ENCODE peak calls at places on chromosomes 2 and 18, in seven cellular contexts. One of them, this sample, is unnamed.

GRCh38 chr2:240237609-240238151 is 97.2 kb upstream of the OTOS start:
- DNase-seq in astrocyte of the spinal cord: peak
- DNase-seq in GM06990: no peak
- DNase-seq in GM12865: no peak
- DNase-seq in spleen: peak
- DNase-seq in esophagus muscularis mucosa: no peak
- DNase-seq in GM23338: no peak
- DNase-seq in this sample: peak

GRCh38 chr18:65322895-65323294 is 427.9 kb upstream of the CDH7 start:
- DNase-seq in astrocyte of the spinal cord: no peak
- DNase-seq in GM06990: no peak
- DNase-seq in GM12865: no peak
- DNase-seq in spleen: no peak
- DNase-seq in esophagus muscularis mucosa: no peak
- DNase-seq in GM23338: peak
- DNase-seq in this sample: no peak

GRCh38 chr18:39453882-39454281 is 1888.3 kb upstream of the CELF4 start:
- DNase-seq in astrocyte of the spinal cord: peak
- DNase-seq in GM06990: no peak
- DNase-seq in GM12865: no peak
- DNase-seq in spleen: no peak
- DNase-seq in esophagus muscularis mucosa: no peak
- DNase-seq in GM23338: no peak
- DNase-seq in this sample: peak

GRCh38 chr2:192194866-192195547 is at the start of gene TMEFF2:
- DNase-seq in astrocyte of the spinal cord: peak
- DNase-seq in GM06990: peak
- DNase-seq in GM12865: peak
- DNase-seq in spleen: peak
- DNase-seq in esophagus muscularis mucosa: no peak
- DNase-seq in GM23338: peak
- DNase-seq in this sample: peak

GRCh38 chr18:2948038-2948437 is 64.9 kb downstream of the LPIN2 start:
- DNase-seq in astrocyte of the spinal cord: peak
- DNase-seq in GM06990: no peak
- DNase-seq in GM12865: no peak
- DNase-seq in spleen: no peak
- DNase-seq in esophagus muscularis mucosa: no peak
- DNase-seq in GM23338: peak
- DNase-seq in this sample: no peak

GRCh38 chr2:62014102-62014501 is 108.6 kb downstream of the COMMD1 start:
- DNase-seq in astrocyte of the spinal cord: peak
- DNase-seq in GM06990: no peak
- DNase-seq in GM12865: no peak
- DNase-seq in spleen: no peak
- DNase-seq in esophagus muscularis mucosa: no peak
- DNase-seq in GM23338: peak
- DNase-seq in this sample: peak

GRCh38 chr18:13540783-13541182 is 185.6 kb downstream of the FAM210A start:
- DNase-seq in astrocyte of the spinal cord: no peak
- DNase-seq in GM06990: no peak
- DNase-seq in GM12865: no peak
- DNase-seq in spleen: no peak
- DNase-seq in esophagus muscularis mucosa: no peak
- DNase-seq in GM23338: no peak
- DNase-seq in this sample: no peak

GRCh38 chr2:85288244-85288725 is 39.5 kb downstream of the TGOLN2 start:
- DNase-seq in astrocyte of the spinal cord: peak
- DNase-seq in GM06990: no peak
- DNase-seq in GM12865: no peak
- DNase-seq in spleen: no peak
- DNase-seq in esophagus muscularis mucosa: no peak
- DNase-seq in GM23338: peak
- DNase-seq in this sample: no peak

GRCh38 chr18:9712130-9712577 is 4.1 kb downstream of the RAB31 start:
- DNase-seq in astrocyte of the spinal cord: no peak
- DNase-seq in GM06990: no peak
- DNase-seq in GM12865: peak
- DNase-seq in spleen: no peak
- DNase-seq in esophagus muscularis mucosa: no peak
- DNase-seq in GM23338: no peak
- DNase-seq in this sample: no peak

GRCh38 chr2:31004252-31004651 is 134.0 kb downstream of the GALNT14 start:
- DNase-seq in astrocyte of the spinal cord: no peak
- DNase-seq in GM06990: no peak
- DNase-seq in GM12865: no peak
- DNase-seq in spleen: no peak
- DNase-seq in esophagus muscularis mucosa: no peak
- DNase-seq in GM23338: no peak
- DNase-seq in this sample: no peak

GRCh38 chr18:55316615-55317184 is 271.3 kb downstream of the TCF4 start:
- DNase-seq in astrocyte of the spinal cord: no peak
- DNase-seq in GM06990: no peak
- DNase-seq in GM12865: no peak
- DNase-seq in spleen: no peak
- DNase-seq in esophagus muscularis mucosa: no peak
- DNase-seq in GM23338: no peak
- DNase-seq in this sample: no peak
- H3K4me3 ChIP-seq in astrocyte of the spinal cord: no peak
- H3K4me3 ChIP-seq in GM06990: peak
- H3K4me3 ChIP-seq in GM12865: peak
- H3K4me3 ChIP-seq in spleen: no peak
- H3K4me3 ChIP-seq in esophagus muscularis mucosa: no peak
- H3K4me3 ChIP-seq in GM23338: no peak
- H3K4me3 ChIP-seq in this sample: no peak

GRCh38 chr2:227578642-227579041 is 20.1 kb upstream of the SCYGR2 start:
- DNase-seq in astrocyte of the spinal cord: no peak
- DNase-seq in GM06990: no peak
- DNase-seq in GM12865: no peak
- DNase-seq in spleen: no peak
- DNase-seq in esophagus muscularis mucosa: no peak
- DNase-seq in GM23338: no peak
- DNase-seq in this sample: no peak

GRCh38 chr2:227576812-227577211 is 21.9 kb upstream of the SCYGR2 start:
- DNase-seq in astrocyte of the spinal cord: no peak
- DNase-seq in GM06990: no peak
- DNase-seq in GM12865: no peak
- DNase-seq in spleen: no peak
- DNase-seq in esophagus muscularis mucosa: no peak
- DNase-seq in GM23338: no peak
- DNase-seq in this sample: no peak

GRCh38 chr2:227582369-227582768 is 16.3 kb upstream of the SCYGR2 start:
- DNase-seq in astrocyte of the spinal cord: no peak
- DNase-seq in GM06990: no peak
- DNase-seq in GM12865: no peak
- DNase-seq in spleen: no peak
- DNase-seq in esophagus muscularis mucosa: no peak
- DNase-seq in GM23338: no peak
- DNase-seq in this sample: no peak

GRCh38 chr2:227576110-227576509 is 22.6 kb upstream of the SCYGR2 start:
- DNase-seq in astrocyte of the spinal cord: no peak
- DNase-seq in GM06990: no peak
- DNase-seq in GM12865: no peak
- DNase-seq in spleen: no peak
- DNase-seq in esophagus muscularis mucosa: no peak
- DNase-seq in GM23338: no peak
- DNase-seq in this sample: no peak

DNA sequence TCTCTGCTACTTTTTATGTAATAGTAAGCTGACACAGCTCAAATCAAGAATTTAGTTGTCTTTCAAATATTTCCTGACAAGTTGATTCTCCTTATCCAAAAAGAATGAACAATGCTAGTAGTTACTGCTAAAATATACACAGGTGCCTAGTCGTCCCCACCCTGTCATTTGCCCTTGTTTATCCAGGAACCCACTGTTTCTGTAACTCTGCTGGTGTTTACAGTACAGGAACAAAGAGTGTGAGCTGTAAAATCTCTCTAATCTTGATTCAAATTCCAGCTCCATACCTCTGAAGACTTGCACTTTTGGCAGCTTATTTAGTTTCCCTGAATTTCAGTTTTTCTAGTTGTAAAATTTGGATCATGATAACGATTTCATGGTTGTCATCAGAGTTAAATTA is 21.1 kb upstream of the SCYGR2 start:
- DNase-seq in astrocyte of the spinal cord: no peak
- DNase-seq in GM06990: no peak
- DNase-seq in GM12865: no peak
- DNase-seq in spleen: no peak
- DNase-seq in esophagus muscularis mucosa: no peak
- DNase-seq in GM23338: no peak
- DNase-seq in this sample: no peak
- H3K4me3 ChIP-seq in astrocyte of the spinal cord: no peak
- H3K4me3 ChIP-seq in GM06990: no peak
- H3K4me3 ChIP-seq in GM12865: no peak
- H3K4me3 ChIP-seq in spleen: no peak
- H3K4me3 ChIP-seq in esophagus muscularis mucosa: no peak
- H3K4me3 ChIP-seq in GM23338: no peak
- H3K4me3 ChIP-seq in this sample: no peak

GRCh38 chr2:202642567-202642966 is 7.8 kb downstream of the FAM117B start:
- DNase-seq in astrocyte of the spinal cord: no peak
- DNase-seq in GM06990: no peak
- DNase-seq in GM12865: no peak
- DNase-seq in spleen: no peak
- DNase-seq in esophagus muscularis mucosa: no peak
- DNase-seq in GM23338: no peak
- DNase-seq in this sample: no peak
- H3K4me3 ChIP-seq in astrocyte of the spinal cord: no peak
- H3K4me3 ChIP-seq in GM06990: no peak
- H3K4me3 ChIP-seq in GM12865: no peak
- H3K4me3 ChIP-seq in spleen: no peak
- H3K4me3 ChIP-seq in esophagus muscularis mucosa: no peak
- H3K4me3 ChIP-seq in GM23338: no peak
- H3K4me3 ChIP-seq in this sample: no peak

GRCh38 chr2:950627-950992 is at the start of gene SNTG2:
- DNase-seq in astrocyte of the spinal cord: no peak
- DNase-seq in GM06990: no peak
- DNase-seq in GM12865: no peak
- DNase-seq in spleen: peak
- DNase-seq in esophagus muscularis mucosa: peak
- DNase-seq in GM23338: peak
- DNase-seq in this sample: peak

GRCh38 chr2:949384-949893 is 1.2 kb upstream of the SNTG2 start:
- DNase-seq in astrocyte of the spinal cord: no peak
- DNase-seq in GM06990: no peak
- DNase-seq in GM12865: no peak
- DNase-seq in spleen: no peak
- DNase-seq in esophagus muscularis mucosa: peak
- DNase-seq in GM23338: peak
- DNase-seq in this sample: no peak

GRCh38 chr2:951224-952006 is 766 bp downstream of the SNTG2 start:
- DNase-seq in astrocyte of the spinal cord: no peak
- DNase-seq in GM06990: no peak
- DNase-seq in GM12865: no peak
- DNase-seq in spleen: peak
- DNase-seq in esophagus muscularis mucosa: peak
- DNase-seq in GM23338: peak
- DNase-seq in this sample: no peak

GRCh38 chr2:953408-953807 is 2.8 kb downstream of the SNTG2 start:
- DNase-seq in astrocyte of the spinal cord: no peak
- DNase-seq in GM06990: no peak
- DNase-seq in GM12865: no peak
- DNase-seq in spleen: no peak
- DNase-seq in esophagus muscularis mucosa: peak
- DNase-seq in GM23338: no peak
- DNase-seq in this sample: no peak

GRCh38 chr2:949894-950626 is 589 bp upstream of the SNTG2 start:
- DNase-seq in astrocyte of the spinal cord: no peak
- DNase-seq in GM06990: no peak
- DNase-seq in GM12865: no peak
- DNase-seq in spleen: peak
- DNase-seq in esophagus muscularis mucosa: peak
- DNase-seq in GM23338: peak
- DNase-seq in this sample: no peak
- H3K4me3 ChIP-seq in astrocyte of the spinal cord: peak
- H3K4me3 ChIP-seq in GM06990: peak
- H3K4me3 ChIP-seq in GM12865: no peak
- H3K4me3 ChIP-seq in spleen: peak
- H3K4me3 ChIP-seq in esophagus muscularis mucosa: peak
- H3K4me3 ChIP-seq in GM23338: peak
- H3K4me3 ChIP-seq in this sample: peak

GRCh38 chr2:233062447-233062842 is 2.3 kb downstream of the INPP5D start:
- DNase-seq in astrocyte of the spinal cord: no peak
- DNase-seq in GM06990: no peak
- DNase-seq in GM12865: no peak
- DNase-seq in spleen: peak
- DNase-seq in esophagus muscularis mucosa: no peak
- DNase-seq in GM23338: no peak
- DNase-seq in this sample: no peak

GRCh38 chr2:233061591-233062446 is 1.7 kb downstream of the INPP5D start:
- DNase-seq in astrocyte of the spinal cord: peak
- DNase-seq in GM06990: peak
- DNase-seq in GM12865: peak
- DNase-seq in spleen: peak
- DNase-seq in esophagus muscularis mucosa: no peak
- DNase-seq in GM23338: peak
- DNase-seq in this sample: peak

GRCh38 chr2:233059797-233060499 is at the start of gene INPP5D:
- DNase-seq in astrocyte of the spinal cord: no peak
- DNase-seq in GM06990: peak
- DNase-seq in GM12865: peak
- DNase-seq in spleen: peak
- DNase-seq in esophagus muscularis mucosa: no peak
- DNase-seq in GM23338: no peak
- DNase-seq in this sample: no peak

GRCh38 chr2:233060500-233061006 is 411 bp downstream of the INPP5D start:
- DNase-seq in astrocyte of the spinal cord: no peak
- DNase-seq in GM06990: no peak
- DNase-seq in GM12865: no peak
- DNase-seq in spleen: no peak
- DNase-seq in esophagus muscularis mucosa: no peak
- DNase-seq in GM23338: no peak
- DNase-seq in this sample: no peak

DNA sequence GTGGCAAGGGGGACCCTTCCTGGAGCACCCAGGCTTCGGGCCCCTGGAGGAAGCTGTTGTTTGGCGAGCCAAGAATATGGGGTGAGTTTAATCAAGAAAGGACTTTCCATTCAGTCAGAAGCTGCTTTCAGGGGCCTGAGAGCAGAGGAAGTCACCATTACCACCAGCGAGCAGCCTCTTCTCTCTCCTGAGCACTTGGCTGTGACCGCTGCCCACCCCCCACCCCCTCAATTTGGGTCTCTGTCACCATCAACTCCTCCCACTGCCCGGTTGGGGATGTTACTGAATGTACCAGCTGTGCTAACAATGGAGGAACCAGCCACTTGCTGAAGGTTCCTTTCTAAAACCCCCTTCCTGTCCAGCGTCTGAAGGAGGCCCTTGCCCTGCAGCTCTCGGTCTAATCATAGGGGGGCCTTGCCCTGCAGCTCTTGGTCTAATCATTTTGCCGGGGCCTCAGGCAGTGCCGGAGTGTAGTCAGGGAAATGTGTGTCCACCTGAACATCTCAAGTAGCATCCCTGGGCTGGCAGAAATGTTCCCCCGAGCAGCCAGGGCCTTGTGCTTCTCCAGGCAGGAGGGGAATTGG is 957 bp downstream of the INPP5D start:
- DNase-seq in astrocyte of the spinal cord: no peak
- DNase-seq in GM06990: peak
- DNase-seq in GM12865: peak
- DNase-seq in spleen: peak
- DNase-seq in esophagus muscularis mucosa: no peak
- DNase-seq in GM23338: no peak
- DNase-seq in this sample: no peak
- H3K4me3 ChIP-seq in astrocyte of the spinal cord: no peak
- H3K4me3 ChIP-seq in GM06990: peak
- H3K4me3 ChIP-seq in GM12865: peak
- H3K4me3 ChIP-seq in spleen: peak
- H3K4me3 ChIP-seq in esophagus muscularis mucosa: peak
- H3K4me3 ChIP-seq in GM23338: no peak
- H3K4me3 ChIP-seq in this sample: no peak

This sample was measured in MG63.